ENCODE peak calls at places on chromosomes 7 and 10, in four cellular contexts. One of them, this sample, is unnamed.

GRCh38 chr10:111872591-111872990 is 311.0 kb downstream of the GPAM start:
- DNase-seq in GM12891: no peak
- DNase-seq in cardiac fibroblast: no peak
- DNase-seq in naive thymus-derived CD8-positive, alpha-beta T cell: no peak
- DNase-seq in this sample: no peak

GRCh38 chr7:131501422-131501821 is 55.0 kb downstream of the PODXL start:
- DNase-seq in GM12891: no peak
- DNase-seq in naive thymus-derived CD8-positive, alpha-beta T cell: peak; percentile 71
- DNase-seq in cardiac fibroblast: peak; percentile 48
- DNase-seq in this sample: no peak

GRCh38 chr10:96999987-97000386 is 167.9 kb downstream of the LCOR start:
- DNase-seq in GM12891: no peak
- DNase-seq in naive thymus-derived CD8-positive, alpha-beta T cell: no peak
- DNase-seq in cardiac fibroblast: no peak
- DNase-seq in this sample: no peak

GRCh38 chr10:131886181-131886716 is 14.6 kb upstream of the PPP2R2D start:
- DNase-seq in cardiac fibroblast: no peak
- DNase-seq in naive thymus-derived CD8-positive, alpha-beta T cell: no peak
- DNase-seq in GM12891: no peak
- DNase-seq in this sample: no peak

GRCh38 chr7:5557920-5558401 is 134.3 kb upstream of the TNRC18 start:
- DNase-seq in naive thymus-derived CD8-positive, alpha-beta T cell: no peak
- DNase-seq in GM12891: peak; percentile 65
- DNase-seq in cardiac fibroblast: peak; percentile 57
- DNase-seq in this sample: no peak

GRCh38 chr7:3955026-3955425 is 654.0 kb downstream of the SDK1 start:
- DNase-seq in cardiac fibroblast: no peak
- DNase-seq in GM12891: no peak
- DNase-seq in naive thymus-derived CD8-positive, alpha-beta T cell: no peak
- DNase-seq in this sample: no peak

GRCh38 chr10:54559498-54559897 is 241.5 kb downstream of the PCDH15 start:
- DNase-seq in cardiac fibroblast: peak; percentile 2
- DNase-seq in GM12891: no peak
- DNase-seq in naive thymus-derived CD8-positive, alpha-beta T cell: no peak
- DNase-seq in this sample: no peak

GRCh38 chr7:29499932-29500331 is 63.7 kb upstream of the PRR15 start:
- DNase-seq in cardiac fibroblast: no peak
- DNase-seq in naive thymus-derived CD8-positive, alpha-beta T cell: no peak
- DNase-seq in GM12891: no peak
- DNase-seq in this sample: no peak

GRCh38 chr7:76430211-76430610 is 5.5 kb downstream of the ZP3 start:
- DNase-seq in GM12891: no peak
- DNase-seq in cardiac fibroblast: no peak
- DNase-seq in naive thymus-derived CD8-positive, alpha-beta T cell: no peak
- DNase-seq in this sample: no peak

GRCh38 chr10:134743-135600 is at the start of gene ZMYND11:
- DNase-seq in cardiac fibroblast: peak; percentile 78
- DNase-seq in GM12891: peak; percentile 68
- DNase-seq in naive thymus-derived CD8-positive, alpha-beta T cell: peak; percentile 81
- DNase-seq in this sample: peak; percentile 47

GRCh38 chr10:73998623-73999622 is 1.0 kb downstream of the VCL start:
- DNase-seq in cardiac fibroblast: peak; percentile 72
- DNase-seq in naive thymus-derived CD8-positive, alpha-beta T cell: no peak
- DNase-seq in GM12891: no peak
- DNase-seq in this sample: peak; percentile 40

GRCh38 chr10:47257396-47258120 is 42.4 kb upstream of the GDF10 start:
- DNase-seq in naive thymus-derived CD8-positive, alpha-beta T cell: no peak
- DNase-seq in GM12891: no peak
- DNase-seq in cardiac fibroblast: peak; percentile 42
- DNase-seq in this sample: no peak

GRCh38 chr7:106887376-106887775 is 22.3 kb downstream of the PIK3CG start:
- DNase-seq in GM12891: no peak
- DNase-seq in cardiac fibroblast: no peak
- DNase-seq in naive thymus-derived CD8-positive, alpha-beta T cell: no peak
- DNase-seq in this sample: no peak

GRCh38 chr7:98760201-98760651 is 109.6 kb downstream of the TMEM130 start:
- DNase-seq in GM12891: no peak
- DNase-seq in cardiac fibroblast: peak; percentile 4
- DNase-seq in naive thymus-derived CD8-positive, alpha-beta T cell: no peak
- DNase-seq in this sample: no peak

GRCh38 chr10:99921948-99922347 is 87.8 kb downstream of the DNMBP start:
- DNase-seq in cardiac fibroblast: no peak
- DNase-seq in naive thymus-derived CD8-positive, alpha-beta T cell: no peak
- DNase-seq in GM12891: no peak
- DNase-seq in this sample: no peak

GRCh38 chr10:20088302-20088701 is 272.1 kb downstream of the PLXDC2 start:
- DNase-seq in cardiac fibroblast: no peak
- DNase-seq in GM12891: no peak
- DNase-seq in naive thymus-derived CD8-positive, alpha-beta T cell: no peak
- DNase-seq in this sample: no peak

GRCh38 chr7:138892016-138892630 is 89.1 kb downstream of the KIAA1549 start:
- DNase-seq in cardiac fibroblast: no peak
- DNase-seq in GM12891: no peak
- DNase-seq in naive thymus-derived CD8-positive, alpha-beta T cell: no peak
- DNase-seq in this sample: no peak

GRCh38 chr10:30422981-30423654 is 10.9 kb upstream of the MAP3K8 start:
- DNase-seq in cardiac fibroblast: peak; percentile 82
- DNase-seq in GM12891: no peak
- DNase-seq in naive thymus-derived CD8-positive, alpha-beta T cell: no peak
- DNase-seq in this sample: no peak

GRCh38 chr7:127766831-127767489 is 115.0 kb downstream of the SND1 start:
- DNase-seq in naive thymus-derived CD8-positive, alpha-beta T cell: no peak
- DNase-seq in cardiac fibroblast: no peak
- DNase-seq in GM12891: no peak
- DNase-seq in this sample: no peak

GRCh38 chr7:100626530-100627237 is 14.3 kb downstream of the MOSPD3 start:
- DNase-seq in cardiac fibroblast: peak; percentile 88
- DNase-seq in naive thymus-derived CD8-positive, alpha-beta T cell: peak; percentile 93
- DNase-seq in GM12891: peak; percentile 97
- DNase-seq in this sample: peak; percentile 51

GRCh38 chr7:158110034-158110590 is 477.5 kb downstream of the PTPRN2 start:
- DNase-seq in GM12891: no peak
- DNase-seq in naive thymus-derived CD8-positive, alpha-beta T cell: no peak
- DNase-seq in cardiac fibroblast: no peak
- DNase-seq in this sample: no peak

GRCh38 chr7:5549096-5549896 is 125.7 kb upstream of the TNRC18 start:
- DNase-seq in GM12891: no peak
- DNase-seq in cardiac fibroblast: peak; percentile 56
- DNase-seq in naive thymus-derived CD8-positive, alpha-beta T cell: no peak
- DNase-seq in this sample: peak; percentile 93

GRCh38 chr10:130022501-130023299 is 58.6 kb upstream of the EBF3 start:
- DNase-seq in naive thymus-derived CD8-positive, alpha-beta T cell: no peak
- DNase-seq in GM12891: no peak
- DNase-seq in cardiac fibroblast: peak; percentile 18
- DNase-seq in this sample: no peak

GRCh38 chr7:11709240-11709639 is 122.8 kb downstream of the THSD7A start:
- DNase-seq in naive thymus-derived CD8-positive, alpha-beta T cell: no peak
- DNase-seq in cardiac fibroblast: no peak
- DNase-seq in GM12891: no peak
- DNase-seq in this sample: no peak

GRCh38 chr10:116115233-116115632 is 157.8 kb downstream of the GFRA1 start:
- DNase-seq in naive thymus-derived CD8-positive, alpha-beta T cell: no peak
- DNase-seq in GM12891: no peak
- DNase-seq in cardiac fibroblast: no peak
- DNase-seq in this sample: no peak

GRCh38 chr7:107700570-107700969 is 39.9 kb downstream of the SLC26A4 start:
- DNase-seq in naive thymus-derived CD8-positive, alpha-beta T cell: no peak
- DNase-seq in GM12891: no peak
- DNase-seq in cardiac fibroblast: no peak
- DNase-seq in this sample: no peak

GRCh38 chr10:131206136-131206995 is 105.2 kb downstream of the TCERG1L start:
- DNase-seq in naive thymus-derived CD8-positive, alpha-beta T cell: peak; percentile 45
- DNase-seq in GM12891: no peak
- DNase-seq in cardiac fibroblast: no peak
- DNase-seq in this sample: no peak

GRCh38 chr10:89476150-89476549 is 59.2 kb downstream of the SLC16A12 start:
- DNase-seq in GM12891: no peak
- DNase-seq in naive thymus-derived CD8-positive, alpha-beta T cell: no peak
- DNase-seq in cardiac fibroblast: no peak
- DNase-seq in this sample: no peak

GRCh38 chr7:157932498-157933218 is 595.9 kb downstream of the DNAJB6 start:
- DNase-seq in GM12891: no peak
- DNase-seq in cardiac fibroblast: no peak
- DNase-seq in naive thymus-derived CD8-positive, alpha-beta T cell: no peak
- DNase-seq in this sample: no peak

This sample was measured in 8988T.